ENCODE peak calls at places on chromosomes 3 and 15, in four cellular contexts. One of them, this sample, is unnamed.

GRCh38 chr15:67185051-67185450 is 69.4 kb downstream of the AAGAB start:
- DNase-seq in HepG2: no peak
- DNase-seq in K562: no peak
- DNase-seq in H1: no peak
- DNase-seq in this sample: no peak

GRCh38 chr3:169147246-169148008 is 516.1 kb downstream of the MECOM start:
- DNase-seq in H1: peak; percentile 76
- DNase-seq in HepG2: no peak
- DNase-seq in K562: peak; percentile 90
- DNase-seq in this sample: no peak

GRCh38 chr3:89314454-89314853 is 207.0 kb downstream of the EPHA3 start:
- DNase-seq in K562: no peak
- DNase-seq in HepG2: peak; percentile 14
- DNase-seq in H1: no peak
- DNase-seq in this sample: peak; percentile 8

GRCh38 chr15:88630141-88630721 is 8.6 kb upstream of the ISG20 start:
- DNase-seq in HepG2: no peak
- DNase-seq in K562: no peak
- DNase-seq in H1: no peak
- DNase-seq in this sample: no peak

GRCh38 chr3:51500632-51501131 is 867 bp upstream of the DCAF1 start:
- DNase-seq in K562: no peak
- DNase-seq in HepG2: no peak
- DNase-seq in H1: no peak
- DNase-seq in this sample: no peak

GRCh38 chr15:76330281-76330680 is 6.3 kb upstream of the ISL2 start:
- DNase-seq in K562: peak; percentile 58
- DNase-seq in H1: peak; percentile 66
- DNase-seq in HepG2: peak; percentile 47
- DNase-seq in this sample: peak; percentile 52

GRCh38 chr3:186413615-186414415 is 51.8 kb upstream of the DGKG start:
- DNase-seq in HepG2: no peak
- DNase-seq in K562: no peak
- DNase-seq in H1: peak; percentile 62
- DNase-seq in this sample: peak; percentile 29

GRCh38 chr3:47370887-47371697 is 9.7 kb upstream of the PTPN23 start:
- DNase-seq in H1: peak; percentile 65
- DNase-seq in HepG2: no peak
- DNase-seq in K562: peak; percentile 59
- DNase-seq in this sample: no peak

GRCh38 chr3:97958396-97958795 is 13.8 kb downstream of the RIOX2 start:
- DNase-seq in H1: no peak
- DNase-seq in HepG2: no peak
- DNase-seq in K562: no peak
- DNase-seq in this sample: no peak

GRCh38 chr15:26066896-26067295 is 203.8 kb upstream of the ATP10A start:
- DNase-seq in HepG2: no peak
- DNase-seq in K562: no peak
- DNase-seq in H1: no peak
- DNase-seq in this sample: no peak

GRCh38 chr3:118882353-118882947 is 152.2 kb downstream of the IGSF11 start:
- DNase-seq in H1: peak; percentile 80
- DNase-seq in K562: peak; percentile 70
- DNase-seq in HepG2: peak; percentile 48
- DNase-seq in this sample: peak; percentile 12

GRCh38 chr3:82055792-82056191 is 294.3 kb upstream of the GBE1 start:
- DNase-seq in HepG2: no peak
- DNase-seq in H1: no peak
- DNase-seq in K562: no peak
- DNase-seq in this sample: no peak

GRCh38 chr15:36643551-36643950 is 64.1 kb downstream of the CDIN1 start:
- DNase-seq in K562: no peak
- DNase-seq in HepG2: no peak
- DNase-seq in H1: no peak
- DNase-seq in this sample: no peak

GRCh38 chr3:190877925-190878324 is 15.4 kb upstream of the GMNC start:
- DNase-seq in HepG2: no peak
- DNase-seq in H1: peak; percentile 68
- DNase-seq in K562: peak; percentile 23
- DNase-seq in this sample: no peak

GRCh38 chr3:151395806-151396205 is 11.3 kb upstream of the P2RY12 start:
- DNase-seq in HepG2: no peak
- DNase-seq in K562: no peak
- DNase-seq in H1: no peak
- DNase-seq in this sample: peak; percentile 49

GRCh38 chr3:41682996-41683395 is 278.9 kb downstream of the ULK4 start:
- DNase-seq in HepG2: no peak
- DNase-seq in K562: no peak
- DNase-seq in H1: no peak
- DNase-seq in this sample: no peak

GRCh38 chr3:143604849-143605660 is 243.2 kb downstream of the SLC9A9 start:
- DNase-seq in HepG2: no peak
- DNase-seq in H1: no peak
- DNase-seq in K562: no peak
- DNase-seq in this sample: no peak

DNA sequence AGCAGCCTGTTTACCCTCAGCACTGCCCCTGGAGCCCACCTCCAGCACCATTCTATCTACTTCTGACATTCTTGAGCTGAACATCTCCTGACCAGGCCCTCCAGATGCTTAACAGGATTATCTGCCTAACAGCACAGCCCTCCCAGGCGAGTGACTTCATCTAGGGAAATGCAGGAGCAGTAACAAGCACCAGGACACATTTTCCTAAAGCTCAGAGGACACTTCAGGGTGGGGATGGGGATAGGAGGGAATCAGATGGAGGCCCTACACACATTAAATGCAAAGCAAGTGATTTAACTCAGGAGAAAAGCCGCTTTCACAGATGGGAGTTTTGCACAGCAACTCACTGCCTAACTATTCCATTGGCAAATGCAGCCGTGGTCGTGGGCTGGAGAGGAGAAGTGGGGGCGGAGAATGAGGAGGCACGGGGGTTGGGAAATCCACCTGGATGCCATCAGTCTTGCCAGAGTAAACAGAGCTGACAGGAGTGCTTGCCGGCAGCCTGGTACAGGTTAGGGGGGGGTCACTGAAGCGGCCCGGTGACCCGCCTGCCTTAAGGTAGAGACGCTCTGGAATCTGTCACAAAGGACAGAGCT is 21.3 kb upstream of the BNC1 start:
- DNase-seq in HepG2: peak; percentile 33
- DNase-seq in H1: no peak
- DNase-seq in K562: no peak
- DNase-seq in this sample: no peak
- TF ChIP-seq GABPA in HepG2: no peak
- TF ChIP-seq GABPA in H1: no peak
- TF ChIP-seq GABPA in K562: no peak
- TF ChIP-seq GABPA in this sample: no peak

DNA sequence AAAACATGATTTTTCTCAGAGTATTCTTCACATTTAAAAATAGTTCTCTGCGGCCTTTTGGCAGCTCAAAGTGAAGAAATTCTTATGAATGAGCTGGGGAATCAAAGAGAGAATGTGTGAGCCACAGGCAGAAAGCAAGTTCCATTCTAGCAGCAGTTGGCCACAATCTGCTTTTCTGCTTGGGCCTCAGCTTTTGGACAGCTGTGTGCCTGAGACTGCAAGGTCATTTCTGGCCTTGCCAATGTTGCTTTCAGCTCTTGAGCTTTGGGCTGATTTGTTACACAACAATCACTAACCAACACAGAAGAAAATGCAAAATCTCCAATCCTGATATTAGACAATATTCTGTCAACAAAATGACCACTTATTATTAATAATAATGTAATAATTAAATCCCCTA is 14.4 kb upstream of the TM4SF4 start:
- DNase-seq in HepG2: no peak
- DNase-seq in K562: no peak
- DNase-seq in H1: no peak
- DNase-seq in this sample: no peak
- TF ChIP-seq POLR2AphosphoS5 in HepG2: no peak
- TF ChIP-seq POLR2AphosphoS5 in K562: no peak
- TF ChIP-seq POLR2AphosphoS5 in H1: no peak
- TF ChIP-seq POLR2AphosphoS5 in this sample: no peak

GRCh38 chr15:31438601-31439265 is 112.1 kb downstream of the KLF13 start:
- DNase-seq in K562: no peak
- DNase-seq in H1: no peak
- DNase-seq in HepG2: no peak
- DNase-seq in this sample: no peak

GRCh38 chr15:31437686-31438085 is 111.1 kb downstream of the KLF13 start:
- DNase-seq in K562: no peak
- DNase-seq in HepG2: no peak
- DNase-seq in H1: no peak
- DNase-seq in this sample: no peak

GRCh38 chr15:31442203-31443090 is 115.8 kb downstream of the KLF13 start:
- DNase-seq in H1: no peak
- DNase-seq in K562: no peak
- DNase-seq in HepG2: no peak
- DNase-seq in this sample: no peak

GRCh38 chr15:31439328-31439727 is 112.7 kb downstream of the KLF13 start:
- DNase-seq in H1: peak; percentile 60
- DNase-seq in HepG2: peak; percentile 35
- DNase-seq in K562: peak; percentile 47
- DNase-seq in this sample: no peak

DNA sequence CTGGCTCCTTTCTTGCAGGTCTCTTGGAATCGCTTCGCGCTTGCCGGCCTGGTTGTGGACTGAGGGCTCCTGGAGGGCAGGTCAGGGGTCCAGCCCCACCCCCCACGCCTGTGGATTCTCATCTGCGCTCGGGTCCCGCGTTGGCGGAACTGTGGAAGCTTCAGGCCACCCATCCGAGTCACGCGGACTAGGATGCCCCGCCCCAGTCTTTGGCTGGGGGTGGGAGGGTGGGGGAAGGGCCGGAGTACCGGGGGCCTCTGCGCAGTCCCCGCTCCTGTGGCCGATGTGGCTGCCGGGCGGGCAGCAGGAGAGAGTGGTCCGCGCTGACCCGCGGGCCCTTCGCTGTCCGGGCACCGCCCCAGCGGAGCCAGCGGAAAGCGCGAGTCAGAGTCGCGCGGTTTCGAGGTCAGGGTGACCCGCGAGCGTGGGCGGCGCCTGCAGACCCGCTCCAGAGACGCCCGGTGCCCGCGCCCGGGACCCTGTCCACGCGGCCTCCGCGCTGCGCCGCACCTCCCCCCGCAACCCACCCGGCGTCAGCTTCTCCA is 114.2 kb downstream of the KLF13 start:
- DNase-seq in HepG2: no peak
- DNase-seq in H1: no peak
- DNase-seq in K562: no peak
- DNase-seq in this sample: no peak
- TF ChIP-seq GABPA in HepG2: no peak
- TF ChIP-seq GABPA in H1: no peak
- TF ChIP-seq GABPA in K562: no peak
- TF ChIP-seq GABPA in this sample: no peak

DNA sequence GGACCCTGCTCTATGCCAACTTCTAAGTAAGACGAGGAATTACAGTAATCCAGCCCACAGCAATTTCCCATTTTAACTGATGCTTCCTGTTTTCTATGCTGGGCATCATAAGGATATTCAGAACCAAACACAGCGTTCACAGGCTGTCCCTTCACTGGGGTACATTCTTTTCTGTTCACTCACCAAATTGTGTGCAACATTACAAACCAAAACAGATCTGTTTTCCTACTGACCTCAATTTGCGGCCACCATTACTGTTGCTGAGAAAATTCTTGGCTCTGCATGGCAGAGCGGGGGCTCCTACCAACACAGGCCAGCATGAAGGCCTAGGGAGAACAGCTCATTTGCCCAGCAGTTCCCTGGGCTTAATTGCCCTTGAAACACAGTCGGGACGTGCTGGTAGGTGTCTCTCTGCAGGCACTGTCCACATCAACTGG is 76.5 kb downstream of the MYO1E start:
- DNase-seq in H1: no peak
- DNase-seq in K562: no peak
- DNase-seq in HepG2: no peak
- DNase-seq in this sample: no peak
- TF ChIP-seq POLR2AphosphoS5 in H1: no peak
- TF ChIP-seq POLR2AphosphoS5 in K562: no peak
- TF ChIP-seq POLR2AphosphoS5 in HepG2: no peak
- TF ChIP-seq POLR2AphosphoS5 in this sample: no peak

GRCh38 chr15:78073026-78073425 is 4.5 kb downstream of the TBC1D2B start:
- DNase-seq in H1: no peak
- DNase-seq in HepG2: no peak
- DNase-seq in K562: no peak
- DNase-seq in this sample: no peak

GRCh38 chr15:78071378-78071777 is 6.1 kb downstream of the TBC1D2B start:
- DNase-seq in H1: no peak
- DNase-seq in HepG2: no peak
- DNase-seq in K562: no peak
- DNase-seq in this sample: no peak

GRCh38 chr15:78070049-78070698 is 7.3 kb downstream of the TBC1D2B start:
- DNase-seq in H1: no peak
- DNase-seq in HepG2: no peak
- DNase-seq in K562: peak; percentile 40
- DNase-seq in this sample: no peak

GRCh38 chr15:78069630-78070029 is 7.9 kb downstream of the TBC1D2B start:
- DNase-seq in H1: no peak
- DNase-seq in HepG2: no peak
- DNase-seq in K562: no peak
- DNase-seq in this sample: no peak

DNA sequence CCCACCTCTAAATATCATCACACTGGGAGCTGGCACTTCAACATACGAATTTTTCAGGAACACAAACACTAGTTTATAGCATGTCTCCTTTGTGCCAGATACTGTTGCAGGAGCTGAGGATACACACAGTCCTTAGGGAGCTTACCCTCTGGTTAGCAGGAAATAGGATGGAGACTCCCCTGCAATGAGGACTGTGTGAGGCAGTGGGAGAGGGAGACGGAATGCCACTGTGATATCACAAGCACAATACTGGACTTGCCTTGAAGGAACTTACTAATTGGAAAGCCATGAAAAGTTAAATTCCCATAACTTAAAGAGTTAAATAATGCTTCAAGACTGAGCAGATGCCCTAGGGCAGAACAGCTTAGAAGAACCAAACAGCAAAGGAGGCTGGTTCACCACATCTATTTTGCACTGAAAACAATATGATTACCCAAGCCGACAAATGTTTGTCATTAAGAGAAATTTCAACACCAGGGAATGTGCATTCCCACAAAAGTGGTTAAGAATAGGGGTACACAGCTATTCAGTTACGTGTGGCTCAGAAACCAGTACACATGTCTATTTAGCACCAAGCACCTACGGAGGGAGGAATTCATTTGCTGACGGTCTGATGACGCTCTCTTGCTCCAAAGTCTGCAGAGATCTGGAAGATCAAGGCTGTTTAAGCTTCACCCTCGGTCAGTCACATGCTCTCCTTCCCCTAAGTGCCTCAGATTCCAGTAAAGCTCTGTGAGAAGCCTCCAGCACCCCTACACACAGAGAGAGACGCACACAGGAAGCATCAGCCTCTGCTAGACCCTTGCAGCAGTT is 5.2 kb downstream of the TBC1D2B start:
- DNase-seq in HepG2: peak; percentile 56
- DNase-seq in H1: no peak
- DNase-seq in K562: no peak
- DNase-seq in this sample: peak; percentile 66
- TF ChIP-seq GABPA in HepG2: no peak
- TF ChIP-seq GABPA in H1: no peak
- TF ChIP-seq GABPA in K562: no peak
- TF ChIP-seq GABPA in this sample: no peak

This sample was measured in HL-60.